ENCODE peak calls at places on chromosomes 11 and 22, in eight cellular contexts. L is AG09319; C is NCI-H748 treated with DMSO at 0.1 percent for 48 hours; O is iPS-NIHi11; F is stimulated activated CD4-positive, alpha-beta T cell treated with anti-CD3 and anti-CD28 coated beads, Interleukin-2, amount 100 ng/mL, for 48 hours; Q is activated T-helper 1 cell treated with anti-CD3 and anti-CD28 coated beads, Interleukin-12 subunit alpha, Interleukin-12 subunit beta, Interleukin-2, Interleukin-4 antibody, amounts not matched to agents 30 ng/mL and 10 ng/mL and 1 ng/mL, durations not matched to agents 14 hours and 24 hours and 36 hours; R is caudate nucleus; W is left lobe of liver. N is an unnamed sample.
A peak's percentile ranks its signal among the peaks of the same experiment; 100 is the strongest.

GRCh38 chr11:121649798-121650197 is 197.0 kb upstream of the SORL1-AS1 start:
- DNase-seq in R (no peak), C (no peak), O (no peak), F (no peak), L (no peak), Q (no peak), W (no peak), N (no peak)

GRCh38 chr11:108666373-108666772 is 1.5 kb downstream of the DDX10 start:
- DNase-seq in C (no peak), F (no peak), R (no peak), O (no peak), L (no peak), W (no peak), Q (no peak), N (no peak)

GRCh38 chr11:12102588-12103410 is 7.6 kb upstream of the MICAL2 start:
- DNase-seq in F (no peak), R (no peak), C (no peak), Q (no peak), W (no peak), O (no peak), L (no peak), N (no peak)

GRCh38 chr22:49853981-49854791 is 542 bp downstream of the ZBED4 start:
- DNase-seq in F (no peak), Q (no peak), O (peak; percentile 74), C (peak; percentile 14), R (no peak), L (no peak), W (peak; percentile 62), N (peak; percentile 34)

GRCh38 chr11:19728436-19728835 is 15.8 kb downstream of the NAV2 start:
- DNase-seq in Q (no peak), L (no peak), C (no peak), W (no peak), R (no peak), F (no peak), O (no peak), N (no peak)

GRCh38 chr22:26922804-26923203 is 265.4 kb downstream of the MIAT start:
- DNase-seq in C (no peak), W (no peak), L (no peak), Q (no peak), O (peak; percentile 91), R (no peak), F (no peak), N (no peak)

GRCh38 chr11:107301886-107302285 is 155.7 kb downstream of the CWF19L2 start:
- DNase-seq in F (no peak), C (no peak), O (no peak), W (no peak), R (no peak), Q (no peak), L (no peak), N (no peak)

GRCh38 chr11:14386895-14387480 is 28.0 kb upstream of the RRAS2 start:
- DNase-seq in F (no peak), C (no peak), W (no peak), O (peak; percentile 57), R (peak; percentile 32), L (peak; percentile 41), Q (no peak), N (peak; percentile 28)

GRCh38 chr11:71251159-71251721 is 1.1 kb downstream of the SHANK2 start:
- DNase-seq in W (peak; percentile 53), F (no peak), L (no peak), O (peak; percentile 50), C (no peak), R (no peak), Q (no peak), N (peak; percentile 10)

GRCh38 chr11:122872046-122872445 is 10.5 kb upstream of the JHY start:
- DNase-seq in R (no peak), C (no peak), O (no peak), F (no peak), L (no peak), Q (no peak), W (no peak), N (no peak)

GRCh38 chr11:67345247-67345948 is 7.9 kb downstream of the POLD4 start:
- DNase-seq in C (no peak), W (no peak), O (no peak), R (no peak), Q (no peak), L (no peak), F (no peak), N (no peak)

GRCh38 chr11:28547395-28547794 is 439.2 kb downstream of the METTL15 start:
- DNase-seq in W (no peak), C (peak; percentile 48), R (no peak), O (no peak), Q (no peak), F (no peak), L (no peak), N (no peak)

GRCh38 chr22:22463855-22464540 is 44.5 kb downstream of the ZNF280B start:
- DNase-seq in F (peak; percentile 59), O (peak; percentile 77), L (peak; percentile 20), R (peak; percentile 5), W (no peak), Q (peak; percentile 23), C (peak; percentile 25), N (no peak)

GRCh38 chr11:121586727-121587126 is 134.0 kb upstream of the SORL1-AS1 start:
- DNase-seq in F (no peak), L (no peak), R (no peak), O (no peak), C (no peak), W (no peak), Q (no peak), N (no peak)

N was measured in C1 segment of cervical spinal cord.